ENCODE peak calls at places on chromosome 13, in seven cellular contexts. Z is tibial artery; P is effector memory CD4-positive, alpha-beta T cell; T is heart right ventricle; N is naive thymus-derived CD4-positive, alpha-beta T cell; Q is CD4-positive, alpha-beta T cell; V is GM23248. Y is an unnamed sample. For H3K9me3, the result is how much of the 10 kb centered on the place peaks cover.

GRCh38 chr13:51807041-51807440 is 3.1 kb upstream of the DHRS12 start:
- DNase-seq in V (no peak), N (no peak), T (no peak), P (no peak), Q (no peak), Z (no peak), Y (no peak)

GRCh38 chr13:40168425-40169155 is 497.9 kb downstream of the FOXO1 start:
- DNase-seq in Q (no peak), P (no peak), V (no peak), N (no peak), Z (no peak), T (no peak), Y (no peak)

GRCh38 chr13:30805603-30806011 is 70.3 kb downstream of the ALOX5AP start:
- DNase-seq in P (no peak), Z (no peak), N (no peak), V (no peak), T (peak), Q (no peak), Y (no peak)

GRCh38 chr13:112890316-112891131 is 78.5 kb upstream of the MCF2L start:
- DNase-seq in Z (no peak), Q (no peak), N (no peak), T (no peak), P (no peak), V (no peak), Y (no peak)

GRCh38 chr13:110907951-110908898 is 6.6 kb downstream of the ANKRD10 start:
- DNase-seq in P (no peak), N (no peak), Z (no peak), V (peak), Q (no peak), T (no peak), Y (no peak)

GRCh38 chr13:45219938-45220375 is 19.1 kb upstream of the KCTD4 start:
- DNase-seq in T (no peak), Z (no peak), N (no peak), P (no peak), V (peak), Q (no peak), Y (no peak)

GRCh38 chr13:37944476-37945442 is 75.2 kb upstream of the TRPC4 start:
- DNase-seq in V (peak), T (no peak), Z (no peak), P (no peak), N (no peak), Q (no peak), Y (no peak)

GRCh38 chr13:28476919-28477708 is 17.8 kb downstream of the FLT1 start:
- DNase-seq in V (no peak), P (no peak), N (no peak), Q (no peak), T (no peak), Z (no peak), Y (no peak)

GRCh38 chr13:113448885-113449692 is 4.2 kb downstream of the ADPRHL1 start:
- DNase-seq in T (no peak), Q (no peak), P (peak), V (peak), Z (no peak), N (peak), Y (no peak)

GRCh38 chr13:39353988-39354387 is 249.0 kb downstream of the LHFPL6 start:
- DNase-seq in Z (no peak), V (peak), Q (no peak), T (no peak), P (no peak), N (no peak), Y (no peak)

GRCh38 chr13:22049384-22049783 is 378.5 kb downstream of the FGF9 start:
- DNase-seq in N (no peak), T (no peak), V (no peak), Q (no peak), Z (no peak), P (no peak), Y (no peak)

GRCh38 chr13:57311009-57311586 is 144.1 kb downstream of the PRR20E start:
- DNase-seq in T (no peak), V (no peak), N (no peak), Z (no peak), P (no peak), Q (no peak), Y (no peak)

GRCh38 chr13:92097337-92097903 is 699.0 kb downstream of the GPC5 start:
- DNase-seq in Q (no peak), T (no peak), Z (no peak), V (no peak), P (no peak), N (no peak), Y (no peak)

GRCh38 chr13:30743319-30744055 is 8.1 kb downstream of the ALOX5AP start:
- DNase-seq in N (no peak), Q (no peak), P (no peak), V (peak), T (no peak), Z (peak), Y (no peak)

GRCh38 chr13:95160112-95160906 is 140.9 kb downstream of the ABCC4 start:
- DNase-seq in T (no peak), N (no peak), Z (no peak), V (peak), P (no peak), Q (no peak), Y (no peak)

GRCh38 chr13:40116008-40116407 is 460.5 kb downstream of the COG6 start:
- DNase-seq in N (no peak), V (peak), Q (no peak), P (peak), Z (no peak), T (no peak), Y (no peak)

GRCh38 chr13:23628250-23628649 is 58.0 kb downstream of the TNFRSF19 start:
- DNase-seq in P (no peak), Q (no peak), Z (no peak), N (no peak), V (no peak), T (no peak), Y (no peak)

GRCh38 chr13:20159646-20160345 is 1.1 kb downstream of the GJA3 start:
- DNase-seq in Z (no peak), T (no peak), N (no peak), V (peak), Q (no peak), P (no peak), Y (no peak)

GRCh38 chr13:110887242-110887954 is 27.5 kb downstream of the ANKRD10 start:
- DNase-seq in T (no peak), N (no peak), V (no peak), Z (no peak), Q (no peak), P (no peak), Y (no peak)

GRCh38 chr13:21148557-21149258 is 27.6 kb downstream of the SKA3 start:
- DNase-seq in V (no peak), Q (no peak), P (no peak), T (no peak), N (no peak), Z (no peak), Y (no peak)

GRCh38 chr13:111460548-111461444 is 140.4 kb downstream of the TEX29 start:
- DNase-seq in Z (no peak), N (no peak), P (no peak), V (peak), Q (no peak), T (no peak), Y (no peak)

GRCh38 chr13:76161143-76161542 is 525.0 kb downstream of the LMO7 start:
- DNase-seq in V (no peak), Q (no peak), N (no peak), Z (no peak), P (no peak), T (no peak), Y (no peak)

GRCh38 chr13:60572855-60573254 is 175.8 kb downstream of the TDRD3 start:
- DNase-seq in V (no peak), N (no peak), Z (no peak), P (no peak), T (no peak), Q (no peak), Y (no peak)

GRCh38 chr13:30422056-30422914 is at the start of gene UBE2L5:
- DNase-seq in Z (peak), N (peak), T (peak), Q (peak), V (peak), P (peak), Y (peak)

GRCh38 chr13:24032674-24033073 is 127.8 kb upstream of the SPATA13 start:
- DNase-seq in Z (no peak), V (peak), N (no peak), Q (no peak), T (no peak), P (no peak), Y (no peak)

GRCh38 chr13:39321578-39321977 is 281.4 kb downstream of the LHFPL6 start:
- DNase-seq in T (no peak), V (peak), Q (no peak), N (no peak), Z (peak), P (no peak), Y (no peak)

GRCh38 chr13:73877399-73877798 is 256.8 kb downstream of the KLF12 start:
- DNase-seq in N (no peak), Q (no peak), Z (no peak), T (no peak), V (peak), P (no peak), Y (no peak)

GRCh38 chr13:51283361-51283760 is 56.1 kb upstream of the SERPINE3 start:
- DNase-seq in V (peak), Z (no peak), P (no peak), Q (no peak), N (no peak), T (no peak), Y (no peak)

GRCh38 chr13:101157261-101157660 is 259.0 kb downstream of the NALCN start:
- DNase-seq in V (peak), N (no peak), P (no peak), Q (no peak), T (no peak), Z (no peak), Y (no peak)

GRCh38 chr13:23289917-23290357 is 109.2 kb downstream of the SGCG start:
- DNase-seq in V (peak), Z (no peak), Q (no peak), P (no peak), T (no peak), N (no peak), Y (no peak)

GRCh38 chr13:49020940-49021548 is 45.3 kb downstream of the FNDC3A start:
- DNase-seq in Z (no peak), T (no peak), N (no peak), V (peak), Q (no peak), P (no peak), Y (no peak)

GRCh38 chr13:99626461-99627082 is 125.3 kb downstream of the TM9SF2 start:
- DNase-seq in T (no peak), P (no peak), Q (no peak), V (peak), N (no peak), Z (peak), Y (no peak)

GRCh38 chr13:88124142-88124541 is 453.0 kb downstream of the SLITRK5 start:
- DNase-seq in N (no peak), T (no peak), Q (no peak), Z (no peak), V (no peak), P (no peak), Y (no peak)

GRCh38 chr13:94192576-94192975 is 286.9 kb downstream of the DCT start:
- DNase-seq in P (no peak), N (no peak), Q (no peak), T (no peak), Z (no peak), V (peak), Y (no peak)

GRCh38 chr13:45564108-45564507 is 51.4 kb downstream of the ERICH6B start:
- DNase-seq in T (no peak), N (no peak), Z (no peak), P (no peak), V (peak), Q (no peak), Y (no peak)

DNA sequence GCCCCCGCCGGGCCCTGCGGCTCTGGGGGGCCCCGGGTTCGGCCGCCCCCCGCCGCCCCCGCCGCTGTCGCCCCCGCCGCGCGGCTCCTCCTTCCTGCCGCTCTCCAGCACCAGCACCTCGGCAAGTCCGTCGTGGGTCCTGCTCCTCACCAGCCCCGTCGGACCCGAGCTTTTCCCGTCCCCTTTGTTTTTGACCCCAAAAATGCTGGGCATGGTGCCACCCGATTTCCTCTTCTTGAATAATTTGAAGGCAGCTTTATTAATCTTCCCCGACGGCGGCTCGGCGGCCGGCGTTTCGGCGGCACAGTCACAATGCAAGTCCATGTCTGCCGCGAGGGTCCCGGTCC is 945 bp downstream of the AMER2 start:
- DNase-seq in Z (no peak), P (no peak), N (no peak), V (peak), Q (no peak), T (no peak), Y (no peak)
- H3K9me3 ChIP-seq in Z (under half), P (under half), N (under half), V (under half), Q (under half), T (under half), Y (under half)

DNA sequence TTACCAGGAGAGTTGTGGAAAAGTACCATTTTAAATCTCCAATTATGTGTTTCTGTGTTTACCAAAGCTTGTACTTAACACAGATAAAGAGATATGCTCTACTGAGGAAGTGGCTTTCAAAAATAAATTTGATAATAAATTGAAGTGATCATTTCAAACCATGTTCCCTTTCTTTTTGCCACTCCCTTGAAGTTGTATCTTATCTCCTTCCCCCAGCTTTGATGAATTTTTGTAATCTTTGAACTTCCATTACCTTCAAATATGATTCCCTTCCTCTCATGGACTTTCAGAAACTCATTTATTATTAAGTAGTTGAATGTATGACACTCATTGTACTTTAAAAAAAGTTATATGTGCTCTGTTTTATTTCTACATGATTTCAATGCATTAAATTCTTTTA is 251.1 kb upstream of the SPRY2 start:
- DNase-seq in T (no peak), Q (no peak), N (no peak), P (no peak), Z (no peak), V (no peak), Y (no peak)
- H3K9me3 ChIP-seq in T (under half), Q (under half), N (under half), P (under half), Z (under half), V (under half), Y (under half)

GRCh38 chr13:19151581-19152263 is 29.9 kb downstream of the TUBA3C start:
- DNase-seq in Q (no peak), P (no peak), Z (no peak), V (no peak), T (no peak), N (no peak), Y (no peak)
- H3K9me3 ChIP-seq in Q (under half), P (under half), Z (under half), V (under half), T (under half), N (under half), Y (under half)

GRCh38 chr13:68023838-68024581 is 793.9 kb upstream of the PCDH9 start:
- DNase-seq in V (no peak), N (no peak), T (no peak), P (no peak), Z (no peak), Q (no peak), Y (no peak)
- H3K9me3 ChIP-seq in V (under half), N (under half), T (under half), P (under half), Z (under half), Q (under half), Y (under half)

GRCh38 chr13:35856084-35856483 is 275.1 kb downstream of the DCLK1 start:
- DNase-seq in P (no peak), T (no peak), N (no peak), Q (no peak), Z (no peak), V (no peak), Y (no peak)

GRCh38 chr13:35858665-35859064 is 272.5 kb downstream of the DCLK1 start:
- DNase-seq in Q (no peak), P (no peak), T (no peak), Z (no peak), N (no peak), V (no peak), Y (no peak)

GRCh38 chr13:35855531-35856019 is 275.6 kb downstream of the DCLK1 start:
- DNase-seq in P (no peak), V (peak), Z (no peak), T (no peak), Q (no peak), N (no peak), Y (no peak)

GRCh38 chr13:35856721-35857346 is 274.3 kb downstream of the DCLK1 start:
- DNase-seq in P (no peak), V (peak), N (no peak), Q (no peak), T (no peak), Z (no peak), Y (no peak)

GRCh38 chr13:35857769-35858168 is 273.4 kb downstream of the DCLK1 start:
- DNase-seq in Q (no peak), P (no peak), V (no peak), Z (no peak), T (no peak), N (no peak), Y (no peak)
- H3K9me3 ChIP-seq in Q (under half), P (under half), V (under half), Z (under half), T (under half), N (under half), Y (under half)

GRCh38 chr13:63691474-63691873 is 2275.8 kb upstream of the PCDH20 start:
- DNase-seq in V (no peak), T (no peak), Q (no peak), N (no peak), P (no peak), Z (no peak), Y (no peak)
- H3K9me3 ChIP-seq in V (under half), T (under half), Q (under half), N (under half), P (under half), Z (under half), Y (under half)

DNA sequence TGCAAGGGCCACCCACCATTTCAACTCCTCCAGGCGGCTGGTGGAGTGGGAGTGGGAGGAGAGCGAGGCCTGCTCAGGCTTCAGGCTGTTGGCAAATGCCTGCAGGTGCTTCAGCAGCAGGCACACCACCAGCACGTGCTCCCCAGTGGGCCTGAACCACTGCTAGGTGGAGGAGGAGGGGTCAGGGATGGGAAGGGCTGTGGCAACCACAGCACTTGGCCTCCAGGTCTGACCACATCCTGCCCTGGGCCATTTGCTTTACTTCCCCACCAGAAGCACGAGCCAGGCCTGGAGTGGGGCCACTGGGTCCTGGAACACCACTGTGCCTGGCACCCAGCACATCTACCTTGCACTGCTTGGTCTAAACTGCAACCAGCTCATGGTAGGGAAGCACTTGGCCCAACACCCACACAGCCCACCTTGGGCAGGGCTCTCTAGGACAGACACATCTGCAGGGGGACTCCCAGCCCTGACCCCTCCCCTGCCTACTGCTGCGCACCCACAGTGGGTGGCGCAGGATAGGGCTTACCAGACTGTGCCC is 26.2 kb downstream of the TUBA3C start:
- DNase-seq in P (no peak), T (no peak), Q (no peak), N (no peak), Z (no peak), V (no peak), Y (no peak)
- H3K9me3 ChIP-seq in P (under half), T (under half), Q (under half), N (under half), Z (under half), V (under half), Y (under half)

Y was measured in T-helper 17 cell.